ENCODE peak calls at places on chromosomes 11 and 22, in ten cellular contexts. C is transverse colon, P is heart left ventricle, F is ovary, Y is astrocyte of the spinal cord, D is upper lobe of left lung, X is breast epithelium, S is NB4, N is HFFc6, U is IMR-90. G is an unnamed sample.
A peak's percentile ranks its signal among the peaks of the same experiment; 100 is the strongest.

GRCh38 chr11:24592342-24592741 is 95.5 kb downstream of the LUZP2 start:
- DNase-seq in F (no peak), U (peak; percentile 75), D (no peak), P (no peak), S (no peak), N (no peak), C (no peak), Y (no peak), X (no peak), G (no peak)

GRCh38 chr11:73320786-73321325 is 12.8 kb downstream of the ARHGEF17 start:
- DNase-seq in N (peak; percentile 66), S (no peak), X (no peak), D (no peak), P (no peak), C (no peak), Y (peak; percentile 51), F (no peak), U (peak; percentile 40), G (no peak)

GRCh38 chr22:35842954-35843353 is 125.3 kb downstream of the APOL5 start:
- DNase-seq in X (no peak), F (no peak), P (peak; percentile 36), C (no peak), Y (peak; percentile 43), S (peak; percentile 45), U (peak; percentile 36), N (peak; percentile 56), D (peak; percentile 29), G (peak; percentile 45)

GRCh38 chr11:40187092-40187403 is 1272.4 kb downstream of the LRRC4C start:
- DNase-seq in N (no peak), Y (no peak), X (no peak), C (no peak), D (no peak), S (no peak), P (no peak), F (no peak), U (no peak), G (no peak)

GRCh38 chr11:96213500-96213899 is 129.5 kb downstream of the MAML2 start:
- DNase-seq in U (peak; percentile 87), X (no peak), Y (peak; percentile 77), F (no peak), P (no peak), S (no peak), N (peak; percentile 90), D (no peak), C (no peak), G (peak; percentile 95)

GRCh38 chr22:50184004-50184461 is 1.7 kb upstream of the TRABD start:
- DNase-seq in C (peak; percentile 75), D (peak; percentile 92), X (peak; percentile 77), F (peak; percentile 82), P (peak; percentile 80), S (no peak), N (peak; percentile 19), U (peak; percentile 48), Y (peak; percentile 31), G (peak; percentile 62)

GRCh38 chr22:22936190-22936914 is 48.7 kb downstream of the IGLL5 start:
- DNase-seq in P (no peak), N (no peak), F (no peak), C (no peak), X (no peak), D (no peak), U (no peak), S (no peak), Y (no peak), G (no peak)

GRCh38 chr22:48844096-48844675 is 983.5 kb downstream of the BRD1 start:
- DNase-seq in P (no peak), X (no peak), F (no peak), N (no peak), U (no peak), C (no peak), D (no peak), S (no peak), Y (no peak), G (no peak)

GRCh38 chr11:34866375-34866774 is 49.8 kb downstream of the APIP start:
- DNase-seq in X (no peak), N (no peak), D (peak; percentile 51), F (no peak), Y (no peak), S (peak; percentile 30), P (no peak), C (no peak), U (peak; percentile 22), G (peak; percentile 87)

GRCh38 chr22:48647606-48648515 is 1179.8 kb downstream of the BRD1 start:
- DNase-seq in F (no peak), X (no peak), C (no peak), U (no peak), P (no peak), N (no peak), Y (no peak), S (no peak), D (no peak), G (no peak)

GRCh38 chr22:22200569-22201184 is 43.9 kb upstream of the VPREB1 start:
- DNase-seq in X (no peak), S (no peak), P (no peak), F (no peak), N (no peak), U (no peak), D (no peak), Y (no peak), C (no peak), G (no peak)

GRCh38 chr11:130003717-130004001 is 1.0 kb upstream of the PRDM10 start:
- DNase-seq in X (no peak), D (no peak), P (no peak), C (peak; percentile 82), N (no peak), U (no peak), Y (no peak), F (no peak), S (no peak), G (no peak)

GRCh38 chr11:14607713-14608112 is 35.9 kb upstream of the PDE3B start:
- DNase-seq in D (no peak), X (no peak), U (no peak), C (no peak), F (no peak), P (no peak), N (no peak), S (no peak), Y (no peak), G (no peak)
- TF ChIP-seq CTCF in D (no peak), X (no peak), U (no peak), C (no peak), F (no peak), P (no peak), N (no peak), S (no peak), Y (no peak), G (no peak)

DNA sequence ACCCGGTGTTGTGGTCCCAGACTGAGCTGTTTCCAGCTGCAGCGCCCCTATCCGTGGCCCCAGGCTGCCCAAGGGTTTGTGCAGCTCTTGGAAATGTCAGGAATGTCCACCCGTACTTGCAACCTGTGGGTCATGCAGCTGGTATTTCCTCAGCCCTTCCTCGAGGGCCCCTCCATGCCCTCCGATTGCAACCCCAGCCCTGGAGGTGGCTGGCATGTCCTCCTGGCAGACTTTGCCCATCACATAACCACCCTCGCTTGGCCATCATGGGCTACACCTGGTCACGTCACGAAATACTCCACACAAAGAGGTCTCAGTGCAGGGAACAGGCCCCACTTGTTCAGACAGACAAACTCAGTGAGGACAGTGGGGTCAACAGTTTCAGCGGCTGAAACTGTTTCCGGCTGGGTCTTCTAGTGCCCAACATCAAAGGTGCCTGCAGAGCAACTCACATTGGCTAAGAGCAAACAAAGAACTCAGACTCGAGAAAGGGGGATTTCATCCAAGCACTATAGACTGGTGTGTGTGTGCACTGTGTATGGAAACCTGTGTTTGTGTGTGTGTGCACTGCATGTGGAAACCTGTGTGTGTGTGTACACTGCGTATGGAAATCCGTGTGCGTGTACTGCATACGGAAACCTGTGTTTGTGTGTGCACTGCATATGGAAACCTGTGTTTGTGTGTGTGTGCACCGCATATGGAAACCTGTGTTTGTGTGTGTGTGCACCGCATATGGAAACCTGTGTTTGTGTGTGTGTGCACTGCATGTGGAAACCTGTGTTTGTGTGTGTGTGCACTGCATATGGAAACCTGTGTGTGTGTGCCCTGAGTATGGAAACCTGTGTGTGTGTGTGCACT is 72.8 kb upstream of the CCND1 start:
- DNase-seq in S (no peak), C (no peak), N (no peak), U (peak; percentile 23), X (no peak), D (no peak), Y (no peak), F (no peak), P (no peak), G (no peak)
- TF ChIP-seq CTCF in S (no peak), C (no peak), N (no peak), U (no peak), X (no peak), D (no peak), Y (no peak), F (no peak), P (no peak), G (no peak)

DNA sequence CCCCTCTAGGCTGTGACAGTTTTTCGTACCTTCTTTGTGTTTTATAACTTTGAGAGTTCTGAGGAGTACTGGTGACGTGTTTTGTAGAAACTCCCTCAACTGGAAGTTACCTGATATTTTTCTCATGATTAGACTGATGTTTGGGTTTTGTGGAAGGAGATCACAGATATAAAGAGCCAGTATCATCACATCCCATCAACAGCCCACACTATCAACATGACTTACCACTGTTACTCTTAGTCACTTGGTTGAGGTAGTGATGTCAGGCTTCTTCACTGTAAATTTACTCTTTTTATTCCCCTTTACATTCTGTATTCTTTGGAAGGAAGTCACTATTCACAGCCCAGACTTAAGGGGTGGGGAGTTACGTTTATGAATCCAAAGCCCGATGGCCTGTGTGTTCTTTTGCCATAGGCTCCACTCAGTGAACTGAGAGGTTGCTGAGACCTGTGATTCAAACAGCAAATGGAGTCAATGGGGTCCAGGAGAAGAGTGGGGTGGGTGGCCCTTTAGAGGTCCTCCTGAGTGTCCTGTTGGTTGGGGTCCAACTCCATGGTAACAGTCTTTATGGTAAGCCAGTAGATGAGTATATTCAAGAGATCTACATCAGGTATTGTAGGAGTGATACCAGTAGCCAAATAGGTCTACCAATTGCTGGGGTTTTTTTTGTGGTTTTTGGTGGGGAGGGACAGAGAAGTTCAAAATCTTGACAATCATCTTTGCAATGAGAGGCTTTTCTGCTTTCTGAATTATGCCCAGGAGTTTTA is 15.2 kb upstream of the MS4A4E start:
- DNase-seq in D (no peak), Y (no peak), F (no peak), P (no peak), X (no peak), U (no peak), C (no peak), S (no peak), N (no peak), G (no peak)
- TF ChIP-seq CTCF in D (no peak), Y (no peak), F (no peak), P (no peak), X (no peak), U (no peak), C (no peak), S (no peak), N (no peak), G (no peak)

GRCh38 chr22:46006379-46007002 is 29.5 kb upstream of the WNT7B start:
- DNase-seq in S (peak; percentile 89), F (peak; percentile 94), U (peak; percentile 80), X (peak; percentile 93), Y (peak; percentile 89), N (peak; percentile 88), D (peak; percentile 92), P (peak; percentile 96), C (peak; percentile 92), G (peak; percentile 92)
- TF ChIP-seq CTCF in S (peak; percentile 79), F (peak; percentile 98), U (peak; percentile 79), X (peak; percentile 98), Y (peak; percentile 88), N (peak; percentile 100), D (peak; percentile 97), P (peak; percentile 98), C (peak; percentile 98), G (peak; percentile 84)